ENCODE peak calls at places on chromosomes 1 and 21, in ten cellular contexts. U, K, B, D, L, N, G, Z, I and T are unnamed samples.

GRCh38 chr1:115668579-115668978 is 26.8 kb downstream of the VANGL1 start:
- DNase-seq in D (no peak), K (peak), G (no peak), N (no peak), L (no peak), Z (no peak), U (no peak), B (no peak), I (no peak), T (no peak)

GRCh38 chr1:207049054-207049453 is 2.0 kb downstream of the YOD1 start:
- DNase-seq in L (no peak), U (no peak), K (no peak), Z (no peak), D (no peak), I (no peak), N (no peak), G (no peak), B (no peak), T (no peak)

GRCh38 chr1:194068444-194069167 is 882.2 kb upstream of the B3GALT2 start:
- DNase-seq in Z (no peak), N (no peak), U (no peak), L (no peak), D (no peak), K (no peak), G (no peak), B (no peak), I (no peak), T (no peak)

GRCh38 chr1:68045511-68046180 is 4.8 kb downstream of the DIRAS3 start:
- DNase-seq in U (no peak), N (no peak), L (no peak), I (no peak), D (no peak), B (no peak), G (no peak), Z (no peak), K (no peak), T (no peak)

GRCh38 chr1:242828199-242828598 is 303.7 kb upstream of the PLD5 start:
- DNase-seq in D (no peak), N (no peak), L (no peak), Z (peak), K (no peak), I (no peak), B (no peak), G (no peak), U (no peak), T (peak)

GRCh38 chr1:115052454-115053083 is 22.9 kb downstream of the TSHB start:
- DNase-seq in I (peak), K (peak), D (peak), L (peak), B (no peak), U (no peak), Z (peak), G (peak), N (no peak), T (peak)

GRCh38 chr21:43854773-43855633 is 10.0 kb upstream of the AGPAT3 start:
- DNase-seq in N (no peak), Z (no peak), D (peak), U (no peak), B (no peak), G (no peak), L (peak), I (peak), K (no peak), T (no peak)

GRCh38 chr21:45365186-45365607 is 39.8 kb upstream of the COL18A1 start:
- DNase-seq in K (no peak), B (no peak), I (no peak), D (no peak), Z (no peak), N (peak), U (no peak), L (no peak), G (no peak), T (no peak)

GRCh38 chr1:182050481-182051438 is 10.8 kb downstream of the ZNF648 start:
- DNase-seq in L (no peak), Z (no peak), I (no peak), D (no peak), K (no peak), G (no peak), U (no peak), N (no peak), B (no peak), T (no peak)

GRCh38 chr1:181789395-181789794 is 272.1 kb downstream of the ZNF648 start:
- DNase-seq in L (no peak), D (no peak), B (no peak), Z (no peak), I (no peak), K (no peak), G (no peak), N (no peak), U (no peak), T (no peak)

GRCh38 chr1:172146149-172146850 is 274.2 kb upstream of the C1orf105 start:
- DNase-seq in K (no peak), B (no peak), L (no peak), I (no peak), N (no peak), G (no peak), Z (no peak), U (no peak), D (no peak), T (no peak)

GRCh38 chr1:13771745-13772144 is 71.8 kb downstream of the PRDM2 start:
- DNase-seq in L (no peak), G (no peak), N (no peak), I (no peak), D (no peak), Z (no peak), B (no peak), U (no peak), K (no peak), T (no peak)

GRCh38 chr1:222817529-222817928 is 2.7 kb downstream of the DISP1 start:
- DNase-seq in N (no peak), U (peak), L (peak), I (no peak), D (peak), K (peak), Z (no peak), B (no peak), G (peak), T (no peak)

GRCh38 chr1:157992813-157993178 is 649 bp upstream of the KIRREL1 start:
- DNase-seq in G (peak), B (no peak), L (no peak), N (no peak), Z (no peak), U (no peak), D (no peak), I (no peak), K (no peak), T (no peak)

GRCh38 chr1:44423706-44424546 is 18.9 kb downstream of the RNF220 start:
- DNase-seq in B (no peak), U (peak), G (peak), I (no peak), K (no peak), L (peak), Z (no peak), D (peak), N (no peak), T (no peak)

GRCh38 chr21:41740604-41741252 is 26.1 kb downstream of the RIPK4 start:
- DNase-seq in N (no peak), K (no peak), L (no peak), B (no peak), D (no peak), G (no peak), Z (no peak), U (no peak), I (no peak), T (no peak)

DNA sequence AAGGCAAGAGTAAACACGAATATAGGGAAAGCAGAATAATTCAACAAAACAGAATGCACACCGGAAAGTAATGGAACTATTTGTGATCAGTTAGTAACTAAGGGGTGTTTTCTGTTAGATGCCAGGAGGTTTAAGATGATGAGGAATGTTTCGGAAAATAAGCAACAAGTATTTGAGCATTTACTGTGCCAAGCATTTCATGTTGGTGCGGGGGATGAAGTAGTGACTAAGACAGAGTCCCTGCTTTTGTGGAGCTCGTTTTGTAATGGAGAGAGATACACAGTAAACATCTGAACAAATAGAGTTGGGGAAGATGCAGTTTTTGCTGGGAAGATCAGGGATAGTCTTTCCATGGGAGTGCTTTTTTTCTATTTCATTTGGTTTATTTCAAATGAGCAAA is 78.7 kb downstream of the DYRK1A start:
- DNase-seq in B (no peak), I (no peak), Z (no peak), G (peak), K (no peak), U (peak), D (no peak), N (no peak), L (peak), T (no peak)
- H3K27ac ChIP-seq in B (no peak), I (no peak), Z (no peak), G (peak), K (no peak), U (no peak), D (no peak), N (no peak), L (peak), T (no peak)

DNA sequence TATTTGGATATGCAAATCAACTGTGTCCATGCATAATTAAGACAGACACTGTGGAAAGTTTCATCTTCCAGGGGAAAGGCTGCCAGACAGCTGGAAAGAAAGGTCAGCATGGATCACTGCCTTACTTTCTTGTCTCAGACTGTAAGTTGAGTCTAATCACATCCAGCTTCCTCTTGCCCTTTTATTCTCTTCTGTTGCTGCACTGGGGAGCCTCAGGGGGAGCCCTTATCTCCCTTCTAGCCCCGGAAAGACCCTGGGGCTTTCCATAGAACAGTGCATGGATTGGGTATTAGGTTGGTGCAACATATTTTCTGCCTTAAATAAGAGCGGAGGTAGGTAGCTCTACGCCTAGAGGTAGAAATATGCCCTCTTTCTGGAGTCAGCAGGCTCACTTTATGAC is 182.9 kb downstream of the OMA1 start:
- DNase-seq in G (no peak), I (no peak), K (no peak), L (no peak), D (no peak), B (no peak), N (no peak), Z (peak), U (no peak), T (no peak)
- TF ChIP-seq CTCF in G (no peak), I (no peak), K (no peak), L (no peak), D (no peak), B (no peak), N (no peak), Z (peak), U (peak), T (no peak)

GRCh38 chr1:164757627-164758026 is 198.6 kb downstream of the PBX1 start:
- DNase-seq in L (no peak), D (no peak), U (no peak), N (no peak), I (no peak), Z (no peak), K (no peak), G (no peak), B (no peak), T (no peak)

GRCh38 chr1:164756741-164757140 is 197.8 kb downstream of the PBX1 start:
- DNase-seq in K (no peak), N (no peak), B (no peak), D (no peak), U (no peak), G (no peak), Z (no peak), L (peak), I (no peak), T (no peak)

GRCh38 chr1:164754088-164754600 is 195.2 kb downstream of the PBX1 start:
- DNase-seq in B (no peak), K (no peak), U (no peak), N (no peak), L (peak), D (no peak), I (no peak), G (peak), Z (no peak), T (peak)

GRCh38 chr1:164755674-164756073 is 196.7 kb downstream of the PBX1 start:
- DNase-seq in I (no peak), B (no peak), N (no peak), D (no peak), K (no peak), U (no peak), L (no peak), G (no peak), Z (no peak), T (no peak)

GRCh38 chr1:164753521-164754077 is 194.6 kb downstream of the PBX1 start:
- DNase-seq in I (no peak), U (no peak), G (no peak), Z (no peak), L (peak), N (no peak), B (no peak), D (no peak), K (no peak), T (no peak)
- H3K4me3 ChIP-seq in I (no peak), U (no peak), G (no peak), Z (no peak), L (no peak), N (no peak), B (no peak), D (no peak), K (no peak), T (peak)

DNA sequence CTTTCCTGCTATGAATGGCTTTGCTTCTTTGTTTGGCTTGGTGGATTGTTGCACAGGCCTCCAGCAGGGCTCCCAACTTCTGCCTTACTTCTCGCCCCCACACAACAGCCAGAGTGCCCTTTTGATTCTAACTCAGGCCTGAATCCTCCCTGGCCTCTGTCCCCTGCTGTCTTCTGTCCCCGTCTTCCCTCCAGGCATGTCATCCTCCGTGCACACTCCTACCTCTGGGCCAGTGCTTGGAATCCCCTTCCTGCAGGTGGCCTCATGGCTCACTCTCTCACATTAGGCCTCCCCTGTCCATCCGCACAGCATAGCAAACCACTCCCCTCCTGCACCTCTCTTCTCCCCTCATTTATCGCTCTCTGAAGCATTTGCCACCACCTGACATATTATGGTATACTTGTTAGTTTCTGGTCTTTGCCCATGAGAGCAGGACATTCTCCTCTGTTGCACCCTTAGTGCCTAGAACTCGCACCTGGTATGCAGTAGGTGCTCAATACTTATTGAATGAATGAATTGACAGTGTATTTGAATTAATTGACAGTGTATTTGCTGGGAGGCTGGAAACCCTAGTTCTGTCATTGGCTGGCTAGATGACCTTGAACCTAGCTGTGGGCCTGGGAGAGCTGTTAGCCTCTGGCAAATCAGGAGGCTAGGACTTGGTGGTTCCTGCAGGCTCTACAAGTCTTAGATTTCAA is 2.9 kb downstream of the ZDHHC18 start:
- DNase-seq in K (no peak), G (no peak), L (no peak), Z (peak), D (no peak), N (no peak), B (no peak), U (no peak), I (no peak), T (no peak)
- H3K27ac ChIP-seq in K (no peak), G (no peak), L (peak), Z (no peak), D (no peak), N (no peak), B (peak), U (no peak), I (no peak), T (no peak)

DNA sequence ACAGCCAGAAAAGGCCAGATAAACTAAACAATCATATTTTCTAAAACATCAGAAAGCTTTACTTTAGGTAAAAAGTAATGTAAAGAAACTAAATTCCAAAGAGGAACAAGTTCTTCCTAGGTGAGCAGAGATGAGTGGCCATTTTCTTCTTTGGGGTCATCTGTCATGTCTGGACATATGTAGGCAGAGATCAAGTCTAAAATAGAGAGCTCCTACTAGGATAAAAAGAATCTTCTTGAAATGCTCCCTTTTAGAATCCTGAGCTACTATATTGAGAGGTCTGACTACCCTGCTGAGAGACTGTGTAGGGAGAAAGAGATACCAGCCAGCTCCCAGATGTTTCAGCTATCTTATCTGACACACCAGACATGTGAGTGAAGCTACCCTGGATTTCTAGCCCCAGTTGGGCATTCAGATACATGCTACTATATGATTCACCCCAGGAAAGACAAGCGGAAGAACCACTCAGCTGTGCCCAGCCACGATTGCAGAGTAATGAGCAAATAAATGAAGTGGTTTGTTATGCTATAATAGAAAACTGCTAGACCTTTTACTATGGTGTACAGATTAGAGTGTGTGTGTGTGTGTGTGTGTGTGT is 80.1 kb downstream of the TTLL7 start:
- DNase-seq in K (no peak), D (no peak), N (no peak), I (no peak), U (no peak), L (no peak), B (no peak), G (no peak), Z (no peak), T (no peak)
- TF ChIP-seq CTCF in K (no peak), D (no peak), N (no peak), I (no peak), U (no peak), L (no peak), B (no peak), G (no peak), Z (no peak), T (no peak)

GRCh38 chr1:89578940-89579684 is 53.8 kb upstream of the LRRC8C start:
- DNase-seq in L (no peak), B (no peak), K (no peak), D (no peak), G (no peak), Z (no peak), I (no peak), N (no peak), U (no peak), T (no peak)
- H3K4me3 ChIP-seq in L (no peak), B (no peak), K (no peak), D (no peak), G (no peak), Z (no peak), I (no peak), N (no peak), U (no peak), T (no peak)

DNA sequence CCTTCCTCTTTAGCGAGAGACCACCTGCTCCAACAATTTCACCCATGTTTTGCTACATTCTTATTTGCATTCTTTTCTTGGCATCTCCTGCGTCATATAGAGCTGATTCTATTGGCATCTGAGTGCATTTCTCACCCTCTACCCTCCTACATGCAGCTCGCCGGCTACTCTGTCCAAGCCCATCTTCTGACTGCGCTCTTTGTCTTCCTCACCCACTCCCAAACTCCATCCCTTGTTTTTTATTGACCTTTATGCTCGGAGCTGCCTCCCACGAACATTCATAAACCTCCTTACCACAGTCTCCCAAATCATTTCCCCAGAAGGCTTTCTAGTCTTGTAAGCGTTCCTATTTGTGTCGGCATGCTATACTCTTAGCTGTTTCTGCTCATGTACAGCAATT is 33.6 kb upstream of the FMN2 start:
- DNase-seq in B (no peak), D (no peak), I (no peak), L (no peak), N (no peak), U (no peak), Z (no peak), K (no peak), G (no peak), T (no peak)
- H3K27ac ChIP-seq in B (no peak), D (no peak), I (no peak), L (no peak), N (no peak), U (no peak), Z (no peak), K (no peak), G (no peak), T (no peak)

GRCh38 chr1:221768444-221769066 is 26.7 kb upstream of the DUSP10 start:
- DNase-seq in N (no peak), U (no peak), I (peak), L (peak), G (no peak), Z (no peak), K (no peak), B (no peak), D (no peak), T (no peak)
- TF ChIP-seq CTCF in N (no peak), U (peak), I (no peak), L (peak), G (no peak), Z (no peak), K (no peak), B (no peak), D (no peak), T (no peak)